ENCODE peak calls at places on chromosomes 6 and 20, in four cellular contexts. F is WTC11, X is K562, G is HepG2. J is an unnamed sample.

GRCh38 chr6:30443657-30444450 is 45.5 kb upstream of the HLA-E start:
- DNase-seq in G (no peak), F (peak; percentile 46), X (no peak), J (no peak)

GRCh38 chr6:14022673-14023072 is 94.9 kb upstream of the CD83 start:
- DNase-seq in X (no peak), F (no peak), G (no peak), J (no peak)

GRCh38 chr6:118581489-118581959 is 33.4 kb downstream of the PLN start:
- DNase-seq in G (no peak), X (peak; percentile 17), F (no peak), J (no peak)

GRCh38 chr20:31809656-31810055 is 9.5 kb upstream of the MYLK2 start:
- DNase-seq in G (no peak), F (no peak), X (no peak), J (no peak)

GRCh38 chr6:3770023-3770422 is 18.5 kb upstream of the PXDC1 start:
- DNase-seq in F (peak; percentile 54), G (no peak), X (no peak), J (no peak)

GRCh38 chr20:63520939-63521601 is 505 bp downstream of the PPDPF start:
- DNase-seq in F (peak; percentile 61), X (peak; percentile 91), G (peak; percentile 40), J (peak; percentile 69)

GRCh38 chr6:145699462-145699861 is 35.9 kb downstream of the EPM2A start:
- DNase-seq in F (no peak), G (no peak), X (no peak), J (no peak)

GRCh38 chr6:50187212-50188055 is 137.7 kb upstream of the DEFB112 start:
- DNase-seq in X (no peak), G (no peak), F (no peak), J (no peak)

GRCh38 chr20:8951136-8951535 is 117.8 kb upstream of the PLCB4 start:
- DNase-seq in G (no peak), X (no peak), F (no peak), J (no peak)

GRCh38 chr6:148494226-148494625 is 151.6 kb downstream of the SASH1 start:
- DNase-seq in F (no peak), X (no peak), G (no peak), J (no peak)

GRCh38 chr6:95128439-95128838 is 448.9 kb upstream of the MANEA start:
- DNase-seq in X (no peak), F (no peak), G (no peak), J (no peak)

DNA sequence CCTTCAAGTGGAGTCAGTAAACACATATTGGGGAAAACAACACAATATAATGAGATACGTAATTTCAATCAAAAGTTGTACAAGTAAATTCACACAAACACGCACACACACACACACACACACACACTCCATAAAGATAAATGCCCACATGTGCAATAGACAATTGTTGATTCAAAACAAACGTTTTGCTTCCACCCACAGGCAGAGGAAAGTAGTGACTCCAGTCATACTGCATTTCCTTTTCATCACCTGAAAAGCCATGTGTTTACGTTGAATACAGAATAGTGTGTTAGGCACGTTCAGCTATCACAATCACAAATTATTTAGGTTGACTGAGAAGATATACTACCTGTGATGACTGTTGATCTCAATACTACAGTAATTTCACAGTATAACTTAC is 443.8 kb upstream of the MANEA start:
- DNase-seq in G (no peak), F (no peak), X (no peak), J (no peak)
- TF ChIP-seq HMGXB4 in G (no peak), F (no peak), X (no peak), J (no peak)

DNA sequence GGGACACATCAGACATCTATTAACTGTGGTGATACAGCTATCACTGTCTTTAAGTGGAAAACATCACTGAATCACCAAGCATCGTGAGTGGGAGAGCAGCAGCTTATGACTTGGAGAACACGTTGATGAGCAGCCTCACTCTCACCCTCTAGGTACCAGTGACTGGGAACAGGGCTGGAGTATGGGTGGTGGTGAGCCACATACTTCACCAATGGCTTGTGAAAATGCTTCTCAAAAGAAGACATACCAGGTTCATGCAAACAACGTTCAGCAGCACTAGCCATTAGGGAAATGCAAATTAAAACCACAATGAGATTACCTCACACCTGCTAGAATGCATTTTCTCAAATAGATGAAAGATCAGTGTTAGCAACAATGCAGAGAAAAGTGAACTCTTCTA is 25.3 kb downstream of the SNX5 start:
- DNase-seq in X (no peak), F (no peak), G (no peak), J (no peak)
- TF ChIP-seq HMGXB4 in X (no peak), F (no peak), G (no peak), J (no peak)

GRCh38 chr6:125717120-125717731 is 32.2 kb upstream of the HEY2 start:
- DNase-seq in F (no peak), X (no peak), G (no peak), J (no peak)

GRCh38 chr6:125718109-125718508 is 31.3 kb upstream of the HEY2 start:
- DNase-seq in F (no peak), G (no peak), X (no peak), J (no peak)

GRCh38 chr6:125711013-125711675 is 38.3 kb upstream of the HEY2 start:
- DNase-seq in X (no peak), G (no peak), F (no peak), J (no peak)

DNA sequence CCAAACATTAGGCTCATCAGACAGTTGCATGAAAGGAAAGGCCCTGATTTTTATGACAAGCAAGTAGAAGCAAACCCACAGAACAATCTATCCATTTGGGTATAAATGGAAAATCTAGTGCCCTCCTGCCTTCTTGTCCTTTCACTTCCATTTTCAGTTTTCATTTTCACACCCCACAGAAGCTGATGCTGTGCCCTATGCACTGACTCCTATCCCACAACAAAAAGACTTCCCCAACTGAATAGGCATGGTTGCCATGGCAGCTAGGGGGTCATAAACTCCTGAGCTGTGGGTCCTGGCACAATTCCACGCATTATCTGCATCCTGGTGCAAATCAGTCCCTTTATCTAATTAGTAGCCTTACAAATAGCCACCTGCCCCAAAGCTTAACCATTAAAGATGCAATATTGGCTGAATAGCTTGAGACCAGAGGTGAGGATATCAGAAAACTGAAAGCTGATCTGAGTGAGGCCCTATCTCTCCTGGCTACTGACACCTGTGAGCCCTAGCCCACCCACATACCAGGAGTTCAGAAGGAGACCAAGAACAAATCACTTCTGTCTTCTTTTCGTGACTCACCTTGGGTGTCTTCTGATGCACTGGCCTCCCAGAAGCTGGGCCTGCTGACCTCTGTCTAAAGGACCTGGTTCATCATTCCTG is 34.9 kb upstream of the HEY2 start:
- DNase-seq in G (no peak), X (no peak), F (no peak), J (no peak)
- TF ChIP-seq HMGXB4 in G (no peak), X (no peak), F (no peak), J (no peak)

DNA sequence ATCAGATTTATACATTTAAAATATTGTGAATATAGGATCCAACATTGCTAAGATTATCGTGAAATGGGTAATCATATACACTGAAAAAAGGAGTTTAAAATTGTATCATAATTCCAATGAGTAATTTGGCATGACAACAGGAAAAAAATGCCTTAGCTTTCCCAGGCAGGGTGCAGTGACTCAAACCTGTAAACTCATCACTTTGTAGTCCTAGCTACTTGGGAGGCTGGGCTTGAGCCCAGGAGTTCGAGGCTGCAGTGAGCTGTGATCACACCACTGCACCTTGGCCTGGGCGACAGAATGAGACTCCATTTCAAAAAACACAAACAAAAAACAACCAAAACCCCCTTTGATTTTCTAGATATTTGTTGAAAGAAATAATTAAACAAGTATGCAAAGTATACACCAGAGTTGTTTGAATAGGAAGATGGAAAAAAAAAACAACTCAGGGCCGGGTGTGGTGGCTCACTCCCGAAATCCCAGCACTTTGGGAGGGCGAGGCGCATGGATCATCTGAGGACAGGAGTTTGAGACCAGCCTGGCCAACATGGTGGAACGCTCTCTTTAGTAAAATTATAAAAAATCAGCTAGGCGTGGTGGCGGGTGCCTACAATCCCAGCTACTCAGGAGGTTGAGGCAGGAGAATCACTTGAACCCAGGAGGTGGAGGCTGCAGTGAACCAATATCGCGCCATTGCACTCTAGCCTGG is 98.7 kb downstream of the TRERF1 start:
- DNase-seq in X (no peak), F (no peak), G (no peak), J (no peak)
- TF ChIP-seq HMGXB4 in X (no peak), F (no peak), G (no peak), J (no peak)

GRCh38 chr6:73515204-73516101 is 5.4 kb downstream of the EEF1A1 start:
- DNase-seq in G (peak; percentile 73), F (peak; percentile 23), X (peak; percentile 27), J (no peak)

GRCh38 chr6:73519943-73520687 is 717 bp downstream of the EEF1A1 start:
- DNase-seq in F (peak; percentile 38), G (peak; percentile 59), X (peak; percentile 71), J (peak; percentile 72)

GRCh38 chr6:73513496-73513854 is 7.4 kb downstream of the EEF1A1 start:
- DNase-seq in G (no peak), F (no peak), X (no peak), J (no peak)

GRCh38 chr6:73514746-73515110 is 6.1 kb downstream of the EEF1A1 start:
- DNase-seq in X (no peak), F (no peak), G (no peak), J (peak; percentile 33)

GRCh38 chr6:73516712-73517489 is 3.9 kb downstream of the EEF1A1 start:
- DNase-seq in G (no peak), X (no peak), F (no peak), J (no peak)
- TF ChIP-seq HMGXB4 in G (no peak), X (no peak), F (no peak), J (peak; percentile 42)

GRCh38 chr20:50366270-50367103 is 143.7 kb upstream of the PTPN1 start:
- DNase-seq in X (no peak), G (peak; percentile 100), F (no peak), J (no peak)
- TF ChIP-seq HMGXB4 in X (no peak), G (no peak), F (no peak), J (no peak)

J was measured in A549.